ENCODE peak calls at places on chromosomes 13 and 19, in eight cellular contexts. I is adipocyte, W is fibroblast of lung, P is endothelial cell of umbilical vein, Z is mesenchymal stem cell, A is colonic mucosa, Y is GM12878, G is GM23248. R is an unnamed sample.

GRCh38 chr13:33665776-33666175 is 152.2 kb upstream of the RFC3 start:
- DNase-seq in P (no peak), I (no peak), Y (no peak), G (no peak), A (no peak), Z (no peak), W (no peak), R (no peak)

GRCh38 chr19:43372462-43372861 is 19.0 kb downstream of the CD177 start:
- DNase-seq in G (peak), A (no peak), Y (no peak), P (no peak), Z (no peak), I (no peak), W (no peak), R (peak)

GRCh38 chr19:45444318-45445041 is 20.8 kb upstream of the ERCC1 start:
- DNase-seq in I (peak), P (peak), Z (peak), A (peak), G (peak), Y (no peak), W (peak), R (peak)

GRCh38 chr13:80040219-80040976 is 300.5 kb downstream of the SPRY2 start:
- DNase-seq in Y (no peak), I (peak), A (peak), G (peak), Z (peak), W (peak), P (peak), R (peak)

GRCh38 chr19:45779231-45780145 is 2.8 kb downstream of the DMPK start:
- DNase-seq in W (no peak), I (peak), Y (peak), P (peak), A (peak), Z (peak), G (peak), R (no peak)

GRCh38 chr13:74290324-74290773 is 156.1 kb upstream of the KLF12 start:
- DNase-seq in Y (no peak), G (peak), Z (peak), P (peak), A (no peak), I (peak), W (peak), R (peak)

GRCh38 chr19:15014579-15014978 is 34.7 kb upstream of the CASP14 start:
- DNase-seq in Y (no peak), Z (no peak), I (no peak), G (no peak), A (no peak), W (no peak), P (no peak), R (no peak)

GRCh38 chr19:46428278-46429141 is at the start of gene PNMA8C:
- DNase-seq in Y (no peak), A (no peak), I (peak), P (peak), W (peak), G (peak), Z (peak), R (peak)

GRCh38 chr19:41334793-41335192 is 18.9 kb downstream of the TGFB1 start:
- DNase-seq in A (no peak), P (peak), G (no peak), Y (no peak), W (no peak), Z (no peak), I (no peak), R (no peak)

GRCh38 chr13:112968380-112968909 is 569 bp upstream of the MCF2L start:
- DNase-seq in G (no peak), P (no peak), Y (no peak), W (no peak), A (peak), Z (no peak), I (no peak), R (no peak)

GRCh38 chr13:79898202-79898826 is 417.4 kb downstream of the NDFIP2 start:
- DNase-seq in W (no peak), Y (no peak), P (no peak), Z (no peak), I (no peak), A (no peak), G (no peak), R (no peak)

GRCh38 chr13:72221276-72221962 is 354.4 kb upstream of the DACH1 start:
- DNase-seq in Y (no peak), P (peak), I (peak), W (no peak), G (no peak), Z (peak), A (peak), R (no peak)

DNA sequence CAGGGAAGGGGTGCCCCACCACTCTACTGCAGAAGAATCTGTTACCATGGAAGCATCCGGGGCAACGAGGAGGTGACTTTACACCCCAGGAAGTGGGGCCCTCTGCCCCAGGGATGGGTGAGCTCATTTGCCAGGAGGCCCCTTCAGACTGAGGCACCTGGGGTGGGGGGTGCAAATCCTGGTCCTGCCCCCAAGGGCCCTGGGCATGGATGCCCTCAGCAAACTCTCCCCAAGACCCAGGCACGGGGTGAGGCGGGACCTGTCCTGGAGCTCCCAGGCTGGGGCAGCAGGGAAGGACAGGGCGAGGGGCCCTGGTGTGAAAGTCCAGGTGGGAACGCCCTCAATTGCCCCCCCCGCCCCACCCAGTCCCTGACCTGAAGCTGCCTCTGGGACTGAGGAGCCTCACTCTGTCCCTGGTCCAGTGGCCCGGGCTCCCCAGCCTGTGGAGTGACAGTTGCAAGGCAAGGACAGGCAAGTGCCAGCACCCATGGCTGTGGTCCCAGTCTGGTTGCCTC is 52.5 kb downstream of the C1QTNF9 start:
- DNase-seq in Y (no peak), W (no peak), I (no peak), Z (no peak), G (no peak), P (no peak), A (no peak), R (no peak)
- H3K9ac ChIP-seq in Y (no peak), W (no peak), I (no peak), Z (no peak), G (no peak), P (no peak), A (no peak), R (no peak)

GRCh38 chr13:99746857-99747710 is 224.5 kb downstream of the ZIC5 start:
- DNase-seq in Z (no peak), P (no peak), Y (no peak), A (peak), G (no peak), I (no peak), W (no peak), R (no peak)
- H3K9ac ChIP-seq in Z (no peak), P (no peak), Y (no peak), A (no peak), G (no peak), I (no peak), W (no peak), R (no peak)

DNA sequence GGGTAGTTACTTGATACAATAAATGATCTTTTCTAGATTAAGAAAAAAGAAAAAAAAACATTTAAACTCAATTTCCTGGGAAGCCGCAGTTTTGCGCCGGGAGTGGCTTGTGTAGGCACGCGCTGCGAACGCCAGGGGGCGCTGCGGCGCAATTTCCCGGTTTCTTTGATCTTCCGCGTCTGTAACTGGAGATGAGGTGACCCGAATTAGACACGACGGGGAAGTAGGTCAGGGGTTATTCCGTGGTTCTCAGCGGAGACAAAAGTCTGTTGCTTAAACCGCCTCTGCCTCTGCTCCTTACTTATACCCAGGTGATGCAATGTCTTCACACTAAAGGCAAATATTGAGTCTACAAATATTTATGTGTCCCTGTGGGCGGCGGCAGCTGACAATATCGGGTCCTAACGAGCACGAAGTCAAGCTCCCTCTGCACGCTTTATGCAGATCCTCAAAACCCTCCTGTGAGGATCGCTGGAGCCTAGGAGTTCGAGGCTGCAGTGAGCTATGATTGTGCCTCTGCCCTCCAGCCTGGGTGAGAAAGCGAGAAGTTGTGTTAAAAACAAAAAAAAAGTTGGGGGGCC is 15.2 kb downstream of the STXBP2 start:
- DNase-seq in A (peak), W (peak), Y (peak), I (peak), P (peak), Z (peak), G (peak), R (peak)
- H3K9ac ChIP-seq in A (peak), W (no peak), Y (no peak), I (no peak), P (no peak), Z (peak), G (peak), R (no peak)

DNA sequence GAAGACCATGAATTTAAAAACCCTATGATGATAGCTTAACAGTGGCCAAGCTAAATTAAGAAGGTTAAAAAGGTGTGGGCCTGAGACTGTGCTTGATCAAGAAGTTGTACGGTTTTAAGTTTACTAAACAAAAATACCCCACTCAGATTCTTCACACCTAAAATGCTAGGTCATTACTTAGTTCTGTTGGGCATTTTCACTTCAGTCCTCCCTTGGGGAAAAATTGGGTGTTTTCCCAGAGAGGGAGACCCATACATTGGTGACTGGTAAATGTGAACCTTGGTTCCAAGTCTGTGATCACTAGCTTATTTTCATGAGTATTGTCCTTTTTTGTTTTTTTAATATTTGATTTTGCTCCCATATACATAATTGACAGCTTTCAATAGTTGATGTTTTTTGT is 44.4 kb downstream of the MTUS2 start:
- DNase-seq in Z (no peak), G (no peak), P (no peak), I (no peak), W (no peak), A (no peak), Y (peak), R (no peak)
- H3K9ac ChIP-seq in Z (no peak), G (no peak), P (no peak), I (no peak), W (no peak), A (no peak), Y (no peak), R (no peak)

DNA sequence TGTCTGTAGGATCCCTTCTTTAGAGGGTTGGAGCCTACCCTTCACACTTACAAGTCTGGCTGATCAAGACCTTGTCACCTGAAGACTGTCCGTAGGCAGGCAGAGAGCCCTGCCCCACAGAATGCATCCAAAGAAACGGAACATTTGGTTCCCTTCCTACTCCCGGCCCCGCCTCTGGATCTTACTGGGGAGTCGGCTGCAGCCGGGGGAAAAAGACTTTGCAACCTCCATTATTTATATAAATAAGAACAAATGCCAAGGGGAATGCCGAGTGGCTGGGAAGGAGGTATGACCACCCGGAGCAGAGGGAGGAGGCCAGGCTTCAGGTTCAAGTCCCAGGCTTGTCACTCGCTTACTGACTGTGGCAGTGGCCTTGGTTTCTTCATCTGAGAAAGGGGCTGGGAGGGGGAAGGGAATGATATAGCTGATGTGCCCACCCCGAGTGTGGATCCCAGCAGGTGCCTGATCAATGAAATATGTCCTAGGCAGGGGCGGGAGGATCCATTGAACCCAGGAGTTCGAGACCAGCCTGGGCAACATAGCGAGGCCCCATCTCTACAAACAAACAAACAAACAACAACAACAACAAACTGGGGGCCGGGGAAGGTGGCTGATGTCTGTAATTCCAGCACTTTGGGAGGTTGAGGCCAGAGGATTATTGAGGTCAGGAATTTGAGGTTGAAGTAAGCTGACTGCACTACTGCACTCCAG is 48.7 kb downstream of the RFX2 start:
- DNase-seq in W (no peak), A (peak), Z (no peak), G (no peak), P (peak), I (no peak), Y (no peak), R (no peak)
- H3K9ac ChIP-seq in W (no peak), A (peak), Z (peak), G (peak), P (peak), I (peak), Y (no peak), R (no peak)

GRCh38 chr19:10602330-10603083 is 15.4 kb upstream of the AP1M2 start:
- DNase-seq in P (peak), I (peak), W (peak), A (peak), Y (no peak), Z (peak), G (peak), R (peak)

GRCh38 chr19:10604460-10604980 is 17.4 kb upstream of the AP1M2 start:
- DNase-seq in G (no peak), W (no peak), Y (peak), A (no peak), I (no peak), P (peak), Z (no peak), R (no peak)

GRCh38 chr19:10603084-10603872 is 16.2 kb upstream of the AP1M2 start:
- DNase-seq in Y (peak), A (peak), P (peak), G (no peak), W (no peak), I (peak), Z (peak), R (no peak)

GRCh38 chr19:10601999-10602329 is 14.9 kb upstream of the AP1M2 start:
- DNase-seq in Y (no peak), W (no peak), Z (no peak), I (no peak), A (no peak), G (no peak), P (no peak), R (no peak)

GRCh38 chr19:10603873-10604459 is 16.9 kb upstream of the AP1M2 start:
- DNase-seq in W (no peak), A (no peak), Z (peak), P (peak), G (no peak), I (no peak), Y (peak), R (no peak)
- H3K9ac ChIP-seq in W (peak), A (peak), Z (peak), P (peak), G (no peak), I (peak), Y (peak), R (peak)

DNA sequence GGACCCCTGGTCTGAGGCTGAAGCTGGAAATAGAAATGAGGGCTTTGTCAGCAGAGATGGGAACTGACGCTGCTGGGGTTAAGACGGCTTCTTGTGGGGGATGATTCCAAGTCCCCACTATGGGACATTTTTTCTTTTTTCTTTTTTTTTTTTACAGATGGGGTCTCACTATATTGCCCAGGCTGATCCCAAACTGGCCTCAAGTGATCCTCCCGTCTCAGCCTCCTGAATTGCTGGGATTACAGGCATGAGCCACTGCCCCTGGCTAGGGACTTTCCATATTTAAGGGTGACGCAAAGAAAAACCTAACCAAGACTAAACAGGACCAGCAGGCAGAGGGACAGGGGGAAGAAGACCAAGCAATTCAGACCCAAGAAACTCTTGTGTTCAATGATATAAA is 10.0 kb downstream of the LRFN3 start:
- DNase-seq in W (no peak), Y (no peak), A (no peak), P (no peak), I (no peak), G (no peak), Z (no peak), R (no peak)
- H3K9ac ChIP-seq in W (no peak), Y (no peak), A (no peak), P (no peak), I (no peak), G (no peak), Z (no peak), R (no peak)

GRCh38 chr19:4638330-4638729 is 986 bp upstream of the TNFAIP8L1 start:
- DNase-seq in Z (no peak), Y (no peak), P (peak), I (no peak), G (no peak), W (no peak), A (no peak), R (no peak)

GRCh38 chr19:4635763-4636135 is 3.6 kb upstream of the TNFAIP8L1 start:
- DNase-seq in G (no peak), Y (no peak), Z (no peak), A (no peak), W (no peak), P (no peak), I (no peak), R (no peak)

GRCh38 chr19:4636761-4637160 is 2.6 kb upstream of the TNFAIP8L1 start:
- DNase-seq in G (no peak), W (no peak), I (no peak), Z (no peak), P (no peak), A (no peak), Y (no peak), R (no peak)

GRCh38 chr19:4638828-4639530 is at the start of gene TNFAIP8L1:
- DNase-seq in I (peak), Y (peak), G (peak), P (peak), W (peak), Z (peak), A (peak), R (peak)

DNA sequence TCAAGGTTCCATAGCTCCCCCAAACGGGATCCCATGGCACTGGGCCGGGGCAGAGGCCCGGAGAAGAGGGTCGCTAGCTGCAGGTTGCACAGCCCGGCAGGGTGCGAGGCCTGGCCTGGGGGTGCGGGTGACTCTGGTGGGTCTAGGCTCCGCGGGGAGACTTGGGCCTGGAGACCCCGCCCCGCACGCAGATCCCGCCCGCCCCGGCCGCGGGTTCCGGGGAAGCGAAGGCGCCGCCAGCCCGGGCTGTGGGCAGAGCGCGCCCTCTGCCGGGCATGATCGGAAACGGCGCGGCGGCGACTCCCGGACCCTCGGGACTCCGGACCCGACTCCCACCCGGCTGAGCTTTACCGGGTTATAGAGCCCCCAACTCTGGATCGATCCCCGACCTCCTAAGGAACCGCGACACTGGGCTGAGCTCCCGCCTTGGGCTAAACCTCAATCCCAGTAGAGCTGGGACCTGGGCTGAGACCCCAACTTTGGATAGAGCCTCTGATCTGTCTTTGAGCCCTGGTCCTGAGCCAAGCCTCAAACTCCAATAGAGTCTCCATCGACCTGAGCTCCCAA is 3.1 kb upstream of the TNFAIP8L1 start:
- DNase-seq in Z (peak), W (peak), P (peak), G (peak), I (peak), A (peak), Y (no peak), R (peak)
- H3K9ac ChIP-seq in Z (peak), W (peak), P (peak), G (peak), I (peak), A (peak), Y (peak), R (peak)